ENCODE peak calls at places on chromosomes 5 and 9, in eight cellular contexts. Y, B, P, I, F, W, A and E are unnamed samples.

GRCh38 chr9:69018688-69019087 is 4.8 kb upstream of the PRKACG start:
- DNase-seq in Y (no peak), B (no peak), P (no peak), I (no peak), F (no peak), W (no peak), A (no peak), E (no peak)

GRCh38 chr5:39623291-39623865 is 198.6 kb upstream of the DAB2 start:
- DNase-seq in Y (peak; percentile 18), B (no peak), P (no peak), I (peak; percentile 43), F (no peak), W (no peak), A (no peak), E (no peak)

GRCh38 chr5:55737793-55738192 is at the start of gene DDX4:
- DNase-seq in Y (no peak), B (no peak), P (no peak), I (no peak), F (no peak), W (no peak), A (no peak), E (no peak)

GRCh38 chr5:4533457-4534105 is 606.5 kb upstream of the ADAMTS16 start:
- DNase-seq in Y (no peak), B (no peak), P (no peak), I (no peak), F (no peak), W (no peak), A (no peak), E (no peak)

GRCh38 chr5:159961176-159961689 is 45.0 kb downstream of the ADRA1B start:
- DNase-seq in Y (no peak), B (no peak), P (no peak), I (peak; percentile 33), F (no peak), W (no peak), A (no peak), E (no peak)

GRCh38 chr5:36384845-36385244 is 83.1 kb upstream of the RANBP3L start:
- DNase-seq in Y (no peak), B (no peak), P (no peak), I (no peak), F (no peak), W (no peak), A (no peak), E (no peak)

GRCh38 chr9:131628821-131629197 is 83.5 kb downstream of the PRRT1B start:
- DNase-seq in Y (peak; percentile 42), B (no peak), P (no peak), I (no peak), F (no peak), W (no peak), A (no peak), E (no peak)

GRCh38 chr5:126680215-126680817 is 79.6 kb downstream of the PHAX start:
- DNase-seq in Y (no peak), B (no peak), P (no peak), I (peak; percentile 83), F (no peak), W (peak; percentile 29), A (peak; percentile 31), E (no peak)

GRCh38 chr5:68007446-68007845 is 208.1 kb upstream of the PIK3R1 start:
- DNase-seq in Y (no peak), B (peak; percentile 43), P (no peak), I (peak; percentile 90), F (peak; percentile 50), W (no peak), A (no peak), E (peak; percentile 33)

GRCh38 chr5:180126716-180127681 is 55.4 kb upstream of the RNF130 start:
- DNase-seq in Y (peak; percentile 46), B (no peak), P (peak; percentile 47), I (no peak), F (peak; percentile 9), W (peak; percentile 30), A (no peak), E (no peak)

GRCh38 chr5:11046160-11046559 is 285.1 kb upstream of the DAP start:
- DNase-seq in Y (no peak), B (no peak), P (no peak), I (peak; percentile 11), F (no peak), W (peak; percentile 30), A (no peak), E (no peak)

GRCh38 chr9:16687678-16688369 is 182.6 kb downstream of the BNC2 start:
- DNase-seq in Y (no peak), B (no peak), P (no peak), I (no peak), F (no peak), W (no peak), A (no peak), E (no peak)

GRCh38 chr5:54885636-54886035 is 99.8 kb downstream of the ESM1 start:
- DNase-seq in Y (no peak), B (no peak), P (no peak), I (no peak), F (no peak), W (no peak), A (no peak), E (no peak)

DNA sequence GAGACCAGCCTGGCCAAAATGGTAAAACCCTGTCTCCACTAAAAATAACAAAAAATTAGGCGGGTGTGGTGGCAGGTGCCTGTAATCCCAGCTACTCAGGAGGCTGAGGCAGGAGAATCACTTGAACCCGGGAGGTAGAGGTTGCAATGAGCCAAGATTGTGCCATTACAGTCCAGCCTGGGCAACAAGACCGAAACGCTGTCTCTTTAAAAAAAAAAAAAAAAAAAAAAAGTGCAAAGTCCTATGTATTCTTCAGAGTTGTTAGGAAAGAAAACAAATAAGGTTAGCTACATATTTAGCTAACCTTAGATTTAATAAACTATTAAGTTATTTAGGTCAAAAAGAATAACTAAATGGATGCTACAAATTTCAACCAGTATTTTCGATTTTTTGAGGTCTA is 11.5 kb downstream of the ATG12 start:
- DNase-seq in Y (no peak), B (no peak), P (no peak), I (no peak), F (no peak), W (no peak), A (no peak), E (no peak)
- TF ChIP-seq CTCF in Y (no peak), B (no peak), P (no peak), I (no peak), F (no peak), W (no peak), A (no peak), E (no peak)

GRCh38 chr5:91022518-91022917 is 360.6 kb downstream of the ARRDC3 start:
- DNase-seq in Y (no peak), B (no peak), P (no peak), I (no peak), F (no peak), W (no peak), A (no peak), E (no peak)

GRCh38 chr5:91024160-91024559 is 359.0 kb downstream of the ARRDC3 start:
- DNase-seq in Y (no peak), B (no peak), P (no peak), I (no peak), F (no peak), W (peak; percentile 14), A (no peak), E (no peak)

GRCh38 chr5:91025956-91026355 is 357.2 kb downstream of the ARRDC3 start:
- DNase-seq in Y (no peak), B (no peak), P (no peak), I (no peak), F (no peak), W (no peak), A (no peak), E (no peak)

GRCh38 chr5:91025449-91025848 is 357.7 kb downstream of the ARRDC3 start:
- DNase-seq in Y (no peak), B (no peak), P (no peak), I (no peak), F (no peak), W (no peak), A (no peak), E (no peak)

GRCh38 chr5:91024727-91025126 is 358.4 kb downstream of the ARRDC3 start:
- DNase-seq in Y (no peak), B (no peak), P (no peak), I (no peak), F (no peak), W (no peak), A (no peak), E (no peak)
- TF ChIP-seq CTCF in Y (no peak), B (no peak), P (no peak), I (no peak), F (no peak), W (no peak), A (no peak), E (no peak)

DNA sequence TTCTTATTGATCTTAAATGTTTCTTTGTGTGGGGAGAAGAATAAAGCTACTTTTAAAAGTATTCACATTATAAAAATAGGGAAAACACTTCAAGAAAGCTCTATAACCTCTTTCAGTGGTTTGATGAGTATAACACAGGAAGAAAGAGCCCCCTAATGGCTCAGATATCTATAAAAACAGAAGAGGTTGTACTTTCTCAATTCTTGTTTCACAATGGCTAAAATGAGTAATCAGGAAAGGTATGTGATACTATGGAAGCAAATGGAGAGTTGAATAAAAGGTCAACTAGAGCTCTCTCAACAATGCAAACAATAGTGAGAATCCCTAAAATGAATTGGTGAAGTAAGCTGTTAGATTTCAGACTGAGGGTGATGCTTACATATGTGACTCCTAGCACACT is 584.6 kb upstream of the CDH18 start:
- DNase-seq in Y (no peak), B (no peak), P (no peak), I (no peak), F (no peak), W (peak; percentile 93), A (no peak), E (no peak)
- TF ChIP-seq CTCF in Y (no peak), B (no peak), P (no peak), I (no peak), F (no peak), W (peak; percentile 69), A (peak; percentile 13), E (no peak)

DNA sequence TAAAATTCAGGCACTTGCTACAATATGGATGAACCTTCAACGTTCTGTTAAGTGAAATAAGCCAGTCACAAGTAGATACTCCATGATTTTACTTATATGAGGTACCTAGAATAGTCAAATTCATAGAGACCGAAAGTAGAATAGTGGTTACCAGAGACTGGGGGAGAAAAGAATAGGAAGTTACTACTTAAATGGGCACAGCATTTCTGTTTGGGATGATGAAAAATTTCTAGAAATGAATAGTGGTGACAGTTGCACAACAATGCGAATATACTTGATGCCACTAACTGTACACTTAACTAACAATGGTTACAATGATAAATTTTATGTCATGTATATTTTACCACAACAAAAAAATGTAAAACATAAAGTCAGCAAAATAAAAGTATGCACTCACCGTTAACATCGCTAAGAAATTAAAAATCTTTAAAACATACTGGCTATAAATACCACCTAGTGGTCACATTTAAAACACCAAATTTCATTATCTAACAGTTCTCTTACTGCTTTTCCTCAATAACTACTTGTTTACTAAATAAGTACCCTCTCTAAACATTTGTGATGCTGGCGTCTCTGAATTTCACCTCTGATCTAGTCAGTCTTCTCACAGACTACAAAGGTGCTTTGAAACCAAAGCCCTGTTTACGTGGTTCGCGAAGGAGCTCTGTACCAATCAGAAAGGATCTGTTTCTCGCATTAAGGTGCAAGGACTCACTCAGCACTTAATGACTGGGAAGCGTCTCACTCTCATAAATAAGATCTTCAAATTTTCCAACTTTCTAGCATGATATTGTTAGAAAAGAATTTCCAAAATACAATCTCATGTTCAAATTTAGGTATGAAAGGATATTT is 22.7 kb downstream of the KIF3A start:
- DNase-seq in Y (no peak), B (no peak), P (no peak), I (peak; percentile 20), F (no peak), W (peak; percentile 39), A (no peak), E (no peak)
- TF ChIP-seq CTCF in Y (no peak), B (peak; percentile 35), P (peak; percentile 45), I (peak; percentile 52), F (peak; percentile 42), W (peak; percentile 65), A (peak; percentile 20), E (no peak)